ENCODE peak calls at places on chromosomes 12 and 14, in ten cellular contexts. X is tibial nerve, P is uterus, B is IMR-90, I is spleen, G is thyroid gland, R is HepG2, D is AG04450, U is right cardiac atrium, W is heart left ventricle. L is an unnamed sample. For H3K9me3, the result is how much of the 10 kb centered on the place peaks cover.

GRCh38 chr14:90451443-90451842 is 54.6 kb downstream of the CALM1 start:
- DNase-seq in X (no peak), D (no peak), B (no peak), I (no peak), R (no peak), G (no peak), P (no peak), U (no peak), W (no peak), L (no peak)

GRCh38 chr12:103652808-103653207 is 65.7 kb downstream of the STAB2 start:
- DNase-seq in B (no peak), I (no peak), W (no peak), D (no peak), G (no peak), X (no peak), U (no peak), R (no peak), P (no peak), L (no peak)

GRCh38 chr14:68148276-68148675 is 328.7 kb downstream of the RAD51B start:
- DNase-seq in B (peak), R (no peak), I (no peak), P (no peak), U (no peak), X (no peak), G (no peak), D (no peak), W (no peak), L (no peak)

GRCh38 chr14:73887116-73887490 is 444 bp downstream of the ZNF410 start:
- DNase-seq in G (no peak), P (no peak), R (peak), I (no peak), X (no peak), D (no peak), W (no peak), U (no peak), B (peak), L (no peak)

GRCh38 chr14:50828738-50829471 is 2.1 kb downstream of the NIN start:
- DNase-seq in I (no peak), B (no peak), P (no peak), U (no peak), X (no peak), W (no peak), R (no peak), G (no peak), D (no peak), L (no peak)

GRCh38 chr14:63727231-63727735 is 582 bp downstream of the SGPP1 start:
- DNase-seq in D (peak), U (peak), R (no peak), B (peak), G (peak), P (peak), X (no peak), W (peak), I (peak), L (peak)

GRCh38 chr12:87368259-87368658 is 660.9 kb downstream of the C12orf50 start:
- DNase-seq in I (no peak), U (no peak), P (no peak), R (no peak), D (no peak), G (no peak), X (no peak), W (no peak), B (no peak), L (no peak)

GRCh38 chr12:31008241-31008711 is 65.4 kb upstream of the DDX11 start:
- DNase-seq in W (no peak), I (peak), G (no peak), U (no peak), D (no peak), X (no peak), P (no peak), B (no peak), R (no peak), L (no peak)

GRCh38 chr14:99562848-99563748 is 40.9 kb downstream of the CCDC85C start:
- DNase-seq in G (peak), U (peak), P (peak), B (peak), I (no peak), D (peak), R (peak), W (peak), X (peak), L (peak)

GRCh38 chr14:74395094-74395493 is 30.9 kb downstream of the SYNDIG1L start:
- DNase-seq in B (no peak), G (no peak), D (no peak), R (no peak), W (no peak), P (no peak), X (no peak), U (no peak), I (no peak), L (no peak)

GRCh38 chr14:45373877-45374276 is 120.9 kb upstream of the MIS18BP1 start:
- DNase-seq in I (no peak), U (no peak), B (no peak), D (no peak), P (no peak), X (no peak), R (no peak), G (no peak), W (no peak), L (no peak)

GRCh38 chr14:99687284-99688209 is 3.4 kb downstream of the CYP46A1 start:
- DNase-seq in D (no peak), X (no peak), I (no peak), R (peak), U (no peak), G (no peak), P (peak), B (no peak), W (no peak), L (no peak)

GRCh38 chr14:81565441-81566290 is 32.0 kb upstream of the SEL1L start:
- DNase-seq in B (no peak), I (no peak), G (peak), W (no peak), X (peak), U (no peak), R (peak), P (no peak), D (no peak), L (no peak)

GRCh38 chr12:6460751-6461371 is 9.0 kb downstream of the TAPBPL start:
- DNase-seq in R (no peak), I (no peak), G (no peak), X (no peak), D (no peak), P (no peak), B (no peak), W (no peak), U (no peak), L (no peak)

GRCh38 chr14:55417955-55418354 is 6.3 kb upstream of the ATG14 start:
- DNase-seq in X (no peak), I (no peak), G (no peak), B (no peak), D (no peak), R (no peak), P (no peak), W (peak), U (no peak), L (no peak)

GRCh38 chr14:67674139-67674479 is 323 bp downstream of the VTI1B start:
- DNase-seq in U (peak), D (no peak), B (peak), I (peak), G (peak), P (peak), W (peak), X (peak), R (peak), L (peak)

GRCh38 chr14:100593751-100594624 is 6.8 kb upstream of the BEGAIN start:
- DNase-seq in P (no peak), R (no peak), I (peak), U (peak), W (peak), D (no peak), X (no peak), B (no peak), G (no peak), L (peak)

GRCh38 chr14:93970589-93970966 is 5.8 kb downstream of the ASB2 start:
- DNase-seq in R (peak), X (no peak), D (no peak), B (no peak), I (peak), U (no peak), W (no peak), P (no peak), G (peak), L (no peak)

GRCh38 chr14:63857467-63858030 is 4.7 kb downstream of the SYNE2 start:
- DNase-seq in D (no peak), B (no peak), G (no peak), U (no peak), X (no peak), P (no peak), R (no peak), I (no peak), W (no peak), L (no peak)

GRCh38 chr12:50985322-50985721 is 33.0 kb downstream of the HIGD1C start:
- DNase-seq in B (peak), D (no peak), U (no peak), I (no peak), R (peak), G (peak), P (no peak), W (no peak), X (peak), L (no peak)

GRCh38 chr14:81169711-81170103 is 51.1 kb downstream of the GTF2A1 start:
- DNase-seq in X (peak), P (peak), D (no peak), I (peak), G (peak), B (peak), W (peak), R (no peak), U (peak), L (peak)

GRCh38 chr14:29463727-29464370 is 463.8 kb downstream of the PRKD1 start:
- DNase-seq in P (no peak), I (no peak), B (no peak), U (no peak), R (no peak), W (no peak), G (no peak), X (no peak), D (no peak), L (no peak)

GRCh38 chr12:77923882-77924281 is 93.2 kb downstream of the NAV3 start:
- DNase-seq in B (no peak), P (no peak), G (no peak), U (no peak), I (no peak), W (no peak), D (no peak), X (no peak), R (no peak), L (no peak)

GRCh38 chr12:104802198-104802597 is 155.9 kb downstream of the SLC41A2 start:
- DNase-seq in X (no peak), I (no peak), B (no peak), W (no peak), P (no peak), U (no peak), R (no peak), D (no peak), G (no peak), L (no peak)

GRCh38 chr12:116182359-116183063 is 95.0 kb downstream of the MED13L start:
- DNase-seq in I (no peak), P (no peak), W (no peak), U (no peak), G (no peak), D (no peak), X (no peak), B (no peak), R (no peak), L (no peak)

GRCh38 chr12:5710260-5710878 is 234.7 kb downstream of the ANO2 start:
- DNase-seq in X (no peak), R (no peak), B (peak), W (no peak), G (no peak), P (no peak), I (no peak), U (no peak), D (no peak), L (no peak)

GRCh38 chr14:30581283-30581625 is 22.3 kb downstream of the G2E3 start:
- DNase-seq in U (no peak), D (no peak), W (no peak), R (no peak), P (no peak), I (no peak), G (no peak), X (no peak), B (no peak), L (no peak)

GRCh38 chr12:44775916-44776315 is 100.2 kb downstream of the NELL2 start:
- DNase-seq in P (no peak), X (no peak), I (no peak), G (no peak), B (no peak), W (no peak), D (no peak), U (no peak), R (no peak), L (no peak)

GRCh38 chr12:132951649-132952048 is 4.5 kb downstream of the ZNF605 start:
- DNase-seq in B (no peak), P (no peak), X (no peak), W (no peak), I (no peak), U (no peak), R (no peak), D (no peak), G (no peak), L (no peak)
- H3K9me3 ChIP-seq in B (half or more), P (under half), X (under half), W (half or more), I (half or more), U (under half), R (half or more), D (half or more), G (under half), L (under half)

DNA sequence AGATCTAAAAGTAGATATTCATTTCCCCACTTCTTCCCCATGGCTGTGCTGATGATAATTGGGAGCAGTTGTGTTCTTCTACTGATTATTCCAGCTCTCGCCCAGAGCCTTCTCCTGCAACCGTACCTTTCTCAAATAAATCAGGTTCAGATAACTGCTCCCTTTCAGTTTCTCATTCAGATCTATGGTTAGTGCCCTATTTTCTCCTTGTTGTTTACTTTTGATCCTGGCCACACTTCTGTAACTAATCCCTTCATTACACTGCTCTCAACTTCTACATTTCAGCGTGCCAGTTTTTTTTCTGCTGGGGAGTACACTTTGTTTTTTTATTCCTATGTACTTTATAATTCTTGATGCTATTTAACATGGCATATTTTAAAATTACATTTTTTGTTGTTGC is 2.8 kb upstream of the STRAP start:
- DNase-seq in D (no peak), G (no peak), P (no peak), W (no peak), B (no peak), X (no peak), R (no peak), U (no peak), I (no peak), L (no peak)
- H3K4me3 ChIP-seq in D (no peak), G (no peak), P (no peak), W (no peak), B (no peak), X (no peak), R (no peak), U (no peak), I (no peak), L (no peak)

GRCh38 chr12:110743571-110744093 is 941 bp upstream of the PPP1CC start:
- DNase-seq in B (no peak), W (peak), U (no peak), D (no peak), G (peak), P (peak), X (peak), R (no peak), I (peak), L (peak)
- H3K27ac ChIP-seq in B (no peak), W (peak), U (peak), D (peak), G (no peak), P (peak), X (peak), R (no peak), I (peak), L (no peak)

GRCh38 chr12:125742413-125742812 is 677.2 kb downstream of the AACS start:
- DNase-seq in W (no peak), U (no peak), R (no peak), I (no peak), D (no peak), P (no peak), B (no peak), G (no peak), X (no peak), L (no peak)

GRCh38 chr12:125734137-125734536 is 668.9 kb downstream of the AACS start:
- DNase-seq in P (no peak), R (no peak), G (no peak), W (no peak), U (no peak), X (no peak), B (no peak), D (no peak), I (no peak), L (no peak)

GRCh38 chr12:125744201-125744600 is 679.0 kb downstream of the AACS start:
- DNase-seq in U (no peak), X (no peak), B (no peak), P (no peak), D (no peak), W (no peak), I (no peak), R (no peak), G (no peak), L (no peak)

DNA sequence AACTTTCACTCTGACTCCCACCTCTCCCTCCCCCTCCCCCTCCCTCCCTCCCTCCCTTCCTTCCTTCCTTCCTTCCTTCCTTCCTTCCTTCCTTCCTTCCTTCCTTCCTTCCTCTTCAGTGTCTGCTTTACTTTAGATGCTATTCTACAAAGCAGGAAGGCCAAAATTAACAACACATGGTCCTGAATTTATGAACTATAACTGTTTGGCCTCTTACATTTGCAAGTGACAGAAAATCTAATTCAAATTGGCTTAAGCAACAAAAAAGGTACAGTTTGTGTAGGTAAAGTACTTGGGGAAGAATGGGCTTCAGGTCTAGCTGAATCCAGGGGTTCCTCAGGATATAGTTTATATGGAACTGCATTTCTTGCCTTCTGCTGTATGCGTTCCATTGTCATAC is 673.0 kb downstream of the AACS start:
- DNase-seq in R (no peak), I (no peak), P (no peak), X (no peak), B (no peak), G (no peak), W (no peak), U (no peak), D (no peak), L (no peak)
- H3K9me3 ChIP-seq in R (under half), I (half or more), P (under half), X (under half), B (under half), G (under half), W (under half), U (under half), D (under half), L (under half)

GRCh38 chr12:25984759-25985158 is 26.3 kb downstream of the RASSF8 start:
- DNase-seq in G (no peak), R (no peak), X (no peak), U (no peak), D (no peak), P (no peak), I (no peak), B (no peak), W (no peak), L (no peak)

GRCh38 chr12:25983625-25984024 is 25.1 kb downstream of the RASSF8 start:
- DNase-seq in P (no peak), D (no peak), W (no peak), B (no peak), R (no peak), I (no peak), G (no peak), X (no peak), U (no peak), L (no peak)

GRCh38 chr12:25988505-25988904 is 30.0 kb downstream of the RASSF8 start:
- DNase-seq in W (no peak), P (no peak), I (no peak), G (no peak), D (no peak), R (no peak), B (no peak), U (no peak), X (no peak), L (no peak)

GRCh38 chr12:25985296-25985992 is 27.0 kb downstream of the RASSF8 start:
- DNase-seq in G (no peak), R (no peak), W (no peak), P (no peak), D (no peak), I (no peak), B (no peak), X (no peak), U (no peak), L (no peak)

GRCh38 chr12:25986169-25986568 is 27.7 kb downstream of the RASSF8 start:
- DNase-seq in I (no peak), U (no peak), X (no peak), G (no peak), D (no peak), R (no peak), P (no peak), W (no peak), B (no peak), L (no peak)
- H3K4me3 ChIP-seq in I (no peak), U (no peak), X (no peak), G (no peak), D (no peak), R (no peak), P (no peak), W (no peak), B (no peak), L (no peak)

GRCh38 chr12:58918475-58918874 is 1.8 kb downstream of the LRIG3 start:
- DNase-seq in I (no peak), R (no peak), W (no peak), G (no peak), X (no peak), U (no peak), D (no peak), P (no peak), B (peak), L (no peak)

GRCh38 chr12:58917699-58918334 is 2.5 kb downstream of the LRIG3 start:
- DNase-seq in B (no peak), U (no peak), W (no peak), G (no peak), P (no peak), R (no peak), X (no peak), I (no peak), D (no peak), L (no peak)

GRCh38 chr12:58920102-58920955 is at the start of gene LRIG3:
- DNase-seq in U (peak), B (peak), W (peak), D (peak), R (peak), I (peak), G (peak), P (peak), X (peak), L (peak)

GRCh38 chr12:58920956-58921861 is 905 bp upstream of the LRIG3 start:
- DNase-seq in W (no peak), I (no peak), P (no peak), U (no peak), B (no peak), D (no peak), R (peak), X (no peak), G (peak), L (no peak)

DNA sequence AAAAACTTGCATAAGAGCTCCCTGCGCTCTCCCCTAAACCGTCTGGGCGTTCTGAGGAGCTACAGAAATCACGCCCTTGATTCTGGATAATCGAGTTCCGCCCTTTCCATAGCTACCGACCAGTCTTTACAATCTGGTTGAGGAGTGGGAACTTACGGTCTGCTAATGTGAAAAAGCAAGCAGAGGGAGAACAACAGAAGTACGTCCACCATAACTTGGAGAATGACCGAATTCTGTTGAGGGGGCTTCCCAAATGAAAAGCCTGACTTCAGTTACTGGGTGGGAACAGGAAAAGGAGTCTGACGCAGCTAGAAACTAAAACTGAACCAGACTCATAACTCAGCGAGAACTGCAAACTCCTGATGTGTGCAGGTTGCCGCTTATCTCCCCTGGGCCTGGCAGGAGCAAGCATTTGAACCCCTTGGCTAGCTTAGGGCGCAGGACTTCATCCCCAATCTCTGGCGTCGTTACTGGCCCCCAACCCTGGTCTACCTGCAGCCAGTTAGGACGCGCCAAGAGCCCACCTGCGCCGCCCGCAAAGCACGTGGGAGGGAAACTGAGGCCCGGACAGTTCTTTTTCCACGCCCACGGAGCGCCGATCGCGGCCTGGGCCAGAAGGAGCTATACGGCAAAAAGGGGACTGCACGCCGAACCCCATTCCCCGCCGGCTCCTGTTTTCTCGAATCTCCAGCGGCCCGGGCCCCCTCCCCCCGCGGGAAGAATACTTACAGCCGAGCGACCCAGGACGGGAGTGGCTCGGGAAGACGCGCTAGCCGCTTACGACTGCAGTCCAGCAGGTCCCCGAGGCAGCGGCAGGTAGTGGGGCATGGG is 818 bp downstream of the LRIG3 start:
- DNase-seq in P (peak), D (no peak), B (peak), G (peak), X (peak), W (peak), I (peak), U (no peak), R (peak), L (no peak)
- H3K27ac ChIP-seq in P (peak), D (peak), B (peak), G (peak), X (peak), W (peak), I (peak), U (peak), R (peak), L (peak)

L was measured in left lung.